ENCODE peak calls at places on chromosomes 6 and 20, in eight cellular contexts. L is kidney; G is K562; U is pons; P is fibroblast of the conjunctiva; V is GM18507; C is stimulated activated CD8-positive, alpha-beta memory T cell treated with anti-CD3 and anti-CD28 coated beads, Interleukin-7, amount 100 ng/mL, for 48 hours; N is nucleus accumbens. W is an unnamed sample.

GRCh38 chr20:35156978-35157377 is 9.8 kb upstream of the EDEM2 start:
- DNase-seq in U (no peak), L (no peak), N (no peak), G (no peak), V (no peak), P (no peak), C (no peak), W (no peak)

GRCh38 chr6:21305827-21306469 is 287.6 kb upstream of the SOX4 start:
- DNase-seq in C (no peak), P (peak), N (no peak), L (no peak), U (no peak), V (no peak), G (no peak), W (no peak)

GRCh38 chr20:14860410-14860814 is 523.0 kb upstream of the FLRT3 start:
- DNase-seq in C (no peak), G (no peak), N (peak), L (no peak), V (no peak), P (no peak), U (no peak), W (no peak)

GRCh38 chr6:95091823-95092436 is 485.4 kb upstream of the MANEA start:
- DNase-seq in N (no peak), U (peak), V (no peak), L (no peak), G (no peak), P (peak), C (no peak), W (no peak)

GRCh38 chr20:62027116-62027515 is 38.6 kb downstream of the TAF4 start:
- DNase-seq in V (no peak), P (no peak), L (peak), U (no peak), G (no peak), N (no peak), C (no peak), W (no peak)

GRCh38 chr20:64051532-64052325 is 2.3 kb upstream of the SOX18 start:
- DNase-seq in V (no peak), P (no peak), L (peak), N (no peak), U (no peak), G (no peak), C (no peak), W (peak)

GRCh38 chr6:167768471-167769215 is 58.1 kb upstream of the AFDN start:
- DNase-seq in P (no peak), U (no peak), G (no peak), L (no peak), C (no peak), V (no peak), N (no peak), W (peak)

GRCh38 chr6:55456016-55456415 is 123.0 kb downstream of the HMGCLL1 start:
- DNase-seq in C (no peak), G (no peak), V (no peak), U (no peak), N (no peak), P (no peak), L (no peak), W (no peak)

GRCh38 chr6:87154641-87155271 is 609 bp upstream of the ZNF292 start:
- DNase-seq in N (no peak), V (peak), G (peak), U (peak), L (no peak), P (peak), C (peak), W (no peak)

GRCh38 chr20:9886227-9886626 is 47.4 kb upstream of the PAK5 start:
- DNase-seq in V (no peak), P (no peak), L (no peak), N (no peak), U (no peak), G (no peak), C (no peak), W (no peak)

GRCh38 chr6:170137911-170138910 is 152.7 kb downstream of the DLL1 start:
- DNase-seq in U (no peak), L (peak), C (no peak), N (no peak), P (no peak), V (no peak), G (no peak), W (peak)

GRCh38 chr20:50729925-50730764 is 1.2 kb upstream of the PARD6B start:
- DNase-seq in P (no peak), N (no peak), U (peak), G (no peak), C (no peak), V (no peak), L (no peak), W (peak)

GRCh38 chr20:54148947-54149764 is 24.6 kb downstream of the CYP24A1 start:
- DNase-seq in G (no peak), U (no peak), C (no peak), N (no peak), P (no peak), V (no peak), L (no peak), W (no peak)

GRCh38 chr20:46355778-46356177 is 47.5 kb upstream of the CDH22 start:
- DNase-seq in P (no peak), C (no peak), G (peak), L (no peak), V (no peak), N (no peak), U (no peak), W (no peak)

GRCh38 chr6:108277295-108277694 is 16.5 kb upstream of the SNX3 start:
- DNase-seq in V (no peak), G (no peak), P (no peak), L (no peak), N (no peak), C (no peak), U (no peak), W (no peak)

GRCh38 chr20:19922716-19923115 is 94.4 kb upstream of the NAA20 start:
- DNase-seq in C (no peak), N (no peak), V (no peak), U (no peak), G (no peak), P (no peak), L (no peak), W (no peak)

GRCh38 chr6:155521719-155522118 is 66.1 kb upstream of the NOX3 start:
- DNase-seq in U (no peak), V (no peak), G (no peak), N (no peak), C (no peak), P (no peak), L (no peak), W (no peak)

GRCh38 chr20:10466325-10466724 is 31.2 kb downstream of the SLX4IP start:
- DNase-seq in U (no peak), C (no peak), N (no peak), L (no peak), V (no peak), G (no peak), P (no peak), W (no peak)

GRCh38 chr6:156980515-156980914 is 203.3 kb downstream of the ARID1B start:
- DNase-seq in U (no peak), P (no peak), C (no peak), N (no peak), V (no peak), G (no peak), L (no peak), W (no peak)

GRCh38 chr6:155645328-155645727 is 189.7 kb upstream of the NOX3 start:
- DNase-seq in V (no peak), U (no peak), G (no peak), C (no peak), N (no peak), L (no peak), P (no peak), W (no peak)

GRCh38 chr6:125818225-125818657 is 27.5 kb downstream of the NCOA7 start:
- DNase-seq in V (no peak), U (no peak), P (no peak), L (no peak), C (no peak), G (no peak), N (no peak), W (no peak)

GRCh38 chr20:49846206-49846807 is 33.7 kb downstream of the SLC9A8 start:
- DNase-seq in U (peak), N (peak), G (peak), C (no peak), V (peak), P (no peak), L (no peak), W (no peak)

GRCh38 chr6:11354019-11354418 is 121.6 kb upstream of the NEDD9 start:
- DNase-seq in L (no peak), U (no peak), V (no peak), C (peak), P (no peak), N (no peak), G (no peak), W (no peak)

GRCh38 chr6:57303931-57304681 is 13.3 kb upstream of the PRIM2 start:
- DNase-seq in C (no peak), L (no peak), U (no peak), N (no peak), P (no peak), V (no peak), G (no peak), W (no peak)